ENCODE peak calls at places on chromosomes 1 and 21, in four cellular contexts. U, H, E and F are unnamed samples.

GRCh38 chr1:184854456-184855180 is 100.0 kb upstream of the EDEM3 start:
- DNase-seq in U (peak), H (peak), E (no peak), F (no peak)

GRCh38 chr21:25913488-25913887 is 178.7 kb downstream of the GABPA start:
- DNase-seq in U (no peak), E (no peak), H (no peak), F (no peak)

GRCh38 chr1:37721565-37721964 is 29.2 kb downstream of the CDCA8 start:
- DNase-seq in U (no peak), H (no peak), E (no peak), F (no peak)

GRCh38 chr1:93635614-93636543 is 45.8 kb downstream of the BCAR3 start:
- DNase-seq in H (no peak), E (no peak), U (no peak), F (no peak)

GRCh38 chr1:2193514-2194251 is 889 bp downstream of the FAAP20 start:
- DNase-seq in E (no peak), U (no peak), H (no peak), F (no peak)

GRCh38 chr1:31182352-31182751 is 57.3 kb downstream of the NKAIN1 start:
- DNase-seq in E (peak), H (peak), U (peak), F (peak)

GRCh38 chr1:204134103-204134502 is 17.7 kb downstream of the ETNK2 start:
- DNase-seq in U (no peak), E (no peak), H (no peak), F (no peak)

GRCh38 chr1:235025422-235025984 is 103.1 kb downstream of the TOMM20 start:
- DNase-seq in E (no peak), U (peak), H (no peak), F (no peak)

GRCh38 chr1:78676347-78676982 is 26.8 kb downstream of the IFI44 start:
- DNase-seq in H (peak), E (peak), U (peak), F (peak)

GRCh38 chr1:17004466-17005364 is 7.0 kb downstream of the ATP13A2 start:
- DNase-seq in U (no peak), E (no peak), H (peak), F (no peak)

GRCh38 chr1:183164963-183165362 is 21.1 kb upstream of the LAMC2 start:
- DNase-seq in E (no peak), H (no peak), U (no peak), F (no peak)

GRCh38 chr21:34131586-34131985 is 58.2 kb downstream of the MRPS6 start:
- DNase-seq in H (no peak), E (no peak), U (no peak), F (no peak)

GRCh38 chr1:25522240-25522639 is 21.2 kb upstream of the LDLRAP1 start:
- DNase-seq in E (no peak), U (no peak), H (no peak), F (no peak)